ENCODE peak calls at places on chromosomes 5 and 9, in eight cellular contexts. B is retina, O is erythroblast, Y is psoas muscle, F is omental fat pad, J is iris pigment epithelial cell, G is foreskin fibroblast, C is lung microvascular endothelial cell. Q is an unnamed sample.

GRCh38 chr5:177495243-177496060 is 2.0 kb downstream of the PDLIM7 start:
- DNase-seq in B (peak; percentile 70), O (peak; percentile 70), Y (peak; percentile 67), F (no peak), J (peak; percentile 94), G (peak; percentile 95), C (peak; percentile 85), Q (no peak)

GRCh38 chr5:173016069-173016455 is 32.5 kb downstream of the ATP6V0E1 start:
- DNase-seq in B (no peak), O (no peak), Y (no peak), F (no peak), J (no peak), G (no peak), C (no peak), Q (no peak)

GRCh38 chr5:144566747-144567415 is 396.2 kb downstream of the KCTD16 start:
- DNase-seq in B (no peak), O (no peak), Y (no peak), F (no peak), J (peak; percentile 34), G (peak; percentile 65), C (no peak), Q (no peak)

GRCh38 chr9:120532475-120532874 is 47.5 kb downstream of the CDK5RAP2 start:
- DNase-seq in B (no peak), O (no peak), Y (peak; percentile 62), F (no peak), J (peak; percentile 67), G (peak; percentile 65), C (no peak), Q (no peak)

GRCh38 chr9:137317021-137317978 is 15.2 kb upstream of the NRARP start:
- DNase-seq in B (peak; percentile 29), O (no peak), Y (no peak), F (peak; percentile 20), J (no peak), G (peak; percentile 1), C (no peak), Q (no peak)

GRCh38 chr5:73678322-73678740 is 52.3 kb downstream of the ARHGEF28 start:
- DNase-seq in B (no peak), O (no peak), Y (no peak), F (no peak), J (no peak), G (no peak), C (no peak), Q (no peak)

GRCh38 chr9:10135553-10135952 is 477.2 kb downstream of the PTPRD start:
- DNase-seq in B (no peak), O (no peak), Y (no peak), F (no peak), J (no peak), G (no peak), C (no peak), Q (no peak)

GRCh38 chr9:38380230-38380871 is 12.2 kb upstream of the ALDH1B1 start:
- DNase-seq in B (no peak), O (no peak), Y (no peak), F (no peak), J (peak; percentile 32), G (no peak), C (no peak), Q (no peak)

GRCh38 chr5:74935752-74936091 is 69.5 kb upstream of the FAM169A start:
- DNase-seq in B (no peak), O (no peak), Y (no peak), F (no peak), J (no peak), G (no peak), C (no peak), Q (no peak)

GRCh38 chr9:21801683-21802417 is 586 bp upstream of the MTAP start:
- DNase-seq in B (peak; percentile 90), O (peak; percentile 55), Y (peak; percentile 73), F (peak; percentile 43), J (peak; percentile 92), G (peak; percentile 89), C (peak; percentile 80), Q (no peak)

GRCh38 chr5:103112910-103113309 is 7.0 kb downstream of the GIN1 start:
- DNase-seq in B (no peak), O (no peak), Y (no peak), F (no peak), J (no peak), G (no peak), C (no peak), Q (no peak)

GRCh38 chr9:120558454-120558853 is 21.5 kb downstream of the CDK5RAP2 start:
- DNase-seq in B (no peak), O (no peak), Y (no peak), F (no peak), J (no peak), G (no peak), C (no peak), Q (no peak)

GRCh38 chr9:36854034-36854433 is 180.0 kb downstream of the PAX5 start:
- DNase-seq in B (no peak), O (no peak), Y (no peak), F (no peak), J (no peak), G (no peak), C (no peak), Q (no peak)

GRCh38 chr9:129702563-129702962 is 37.1 kb downstream of the PRRX2 start:
- DNase-seq in B (no peak), O (no peak), Y (no peak), F (peak; percentile 41), J (peak; percentile 22), G (peak; percentile 93), C (peak; percentile 28), Q (no peak)

GRCh38 chr9:98861881-98862501 is 54.5 kb downstream of the GALNT12 start:
- DNase-seq in B (no peak), O (no peak), Y (peak; percentile 57), F (no peak), J (peak; percentile 92), G (peak; percentile 97), C (no peak), Q (no peak)

GRCh38 chr5:132656774-132657355 is 1.1 kb upstream of the IL13 start:
- DNase-seq in B (no peak), O (no peak), Y (no peak), F (no peak), J (no peak), G (no peak), C (no peak), Q (no peak)

GRCh38 chr5:159091596-159091995 is 8.1 kb downstream of the EBF1 start:
- DNase-seq in B (no peak), O (no peak), Y (no peak), F (no peak), J (no peak), G (no peak), C (no peak), Q (no peak)